ENCODE peak calls at places on chromosomes 3 and 15, in five cellular contexts. F is A549, K is K562, Z is GM12878, W is SK-N-SH. P is an unnamed sample.

GRCh38 chr15:27864076-27864475 is 235.0 kb downstream of the OCA2 start:
- DNase-seq in F (no peak), K (no peak), Z (no peak), W (no peak), P (no peak)

GRCh38 chr15:41922353-41922752 is 28.5 kb upstream of the SPTBN5 start:
- DNase-seq in F (no peak), K (no peak), Z (no peak), W (no peak), P (no peak)

GRCh38 chr15:75174736-75175135 is 26.9 kb upstream of the C15orf39 start:
- DNase-seq in F (no peak), K (no peak), Z (no peak), W (no peak), P (no peak)

GRCh38 chr3:8624612-8625011 is 20.0 kb downstream of the SSUH2 start:
- DNase-seq in F (no peak), K (no peak), Z (no peak), W (no peak), P (no peak)

GRCh38 chr15:66935121-66935520 is 130.3 kb upstream of the SMAD3 start:
- DNase-seq in F (no peak), K (no peak), Z (no peak), W (no peak), P (no peak)

GRCh38 chr15:62089616-62090015 is 22.8 kb downstream of the C2CD4A start:
- DNase-seq in F (no peak), K (no peak), Z (no peak), W (no peak), P (no peak)

GRCh38 chr3:13060341-13060910 is 12.8 kb downstream of the IQSEC1 start:
- DNase-seq in F (no peak), K (no peak), Z (no peak), W (no peak), P (no peak)

GRCh38 chr15:83289160-83289559 is 4.7 kb upstream of the BNC1 start:
- DNase-seq in F (no peak), K (no peak), Z (no peak), W (no peak), P (peak; percentile 61)

GRCh38 chr3:71722693-71723092 is 2.5 kb downstream of the EIF4E3 start:
- DNase-seq in F (no peak), K (no peak), Z (no peak), W (no peak), P (no peak)

GRCh38 chr3:157130138-157130880 is 29.6 kb downstream of the CCNL1 start:
- DNase-seq in F (peak; percentile 85), K (peak; percentile 71), Z (no peak), W (peak; percentile 77), P (peak; percentile 64)

GRCh38 chr3:53155763-53156162 is 5.2 kb upstream of the PRKCD start:
- DNase-seq in F (no peak), K (no peak), Z (no peak), W (no peak), P (no peak)

GRCh38 chr3:109050591-109051167 is 67.3 kb downstream of the MORC1 start:
- DNase-seq in F (peak; percentile 56), K (peak; percentile 6), Z (no peak), W (peak; percentile 20), P (peak; percentile 19)

GRCh38 chr3:125055165-125055912 is 458 bp downstream of the HEG1 start:
- DNase-seq in F (no peak), K (peak; percentile 34), Z (no peak), W (peak; percentile 87), P (peak; percentile 20)

GRCh38 chr3:18559323-18559972 is 134.3 kb upstream of the SATB1 start:
- DNase-seq in F (peak; percentile 42), K (peak; percentile 12), Z (no peak), W (peak; percentile 16), P (no peak)

GRCh38 chr15:59437473-59437776 is 561 bp upstream of the FAM81A start:
- DNase-seq in F (no peak), K (no peak), Z (no peak), W (no peak), P (no peak)

GRCh38 chr15:73318463-73319351 is 50.1 kb downstream of the HCN4 start:
- DNase-seq in F (no peak), K (peak; percentile 34), Z (no peak), W (peak; percentile 92), P (no peak)

DNA sequence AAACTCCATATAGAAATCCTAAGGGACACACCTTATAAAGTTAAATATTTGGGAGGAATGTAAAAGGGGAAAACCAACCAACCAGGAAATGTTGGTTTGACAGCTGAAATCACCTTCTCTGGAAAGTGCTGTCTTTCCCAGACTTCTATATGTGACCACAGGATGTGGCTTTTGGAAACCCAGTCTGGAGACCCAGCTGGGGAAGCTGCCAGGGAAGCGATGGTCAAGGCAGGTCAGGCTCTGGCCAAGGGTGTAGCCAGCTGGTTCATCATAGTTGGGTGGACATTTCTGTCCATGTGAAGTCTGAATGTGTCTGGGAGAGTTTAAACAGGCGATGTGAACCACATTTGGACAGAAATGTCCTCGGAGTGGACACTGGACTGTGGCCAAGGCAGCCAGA is 73.9 kb downstream of the ARNT2 start:
- DNase-seq in F (no peak), K (no peak), Z (no peak), W (no peak), P (peak; percentile 73)
- TF ChIP-seq RCOR1 in F (no peak), K (no peak), Z (no peak), W (no peak), P (no peak)

GRCh38 chr3:196141052-196141865 is 59.4 kb upstream of the TFRC start:
- DNase-seq in F (no peak), K (no peak), Z (no peak), W (no peak), P (no peak)
- TF ChIP-seq RCOR1 in F (no peak), K (no peak), Z (no peak), W (no peak), P (no peak)

GRCh38 chr15:60844431-60845174 is 365.7 kb upstream of the ICE2 start:
- DNase-seq in F (no peak), K (no peak), Z (no peak), W (no peak), P (no peak)
- TF ChIP-seq RCOR1 in F (no peak), K (no peak), Z (no peak), W (no peak), P (no peak)

DNA sequence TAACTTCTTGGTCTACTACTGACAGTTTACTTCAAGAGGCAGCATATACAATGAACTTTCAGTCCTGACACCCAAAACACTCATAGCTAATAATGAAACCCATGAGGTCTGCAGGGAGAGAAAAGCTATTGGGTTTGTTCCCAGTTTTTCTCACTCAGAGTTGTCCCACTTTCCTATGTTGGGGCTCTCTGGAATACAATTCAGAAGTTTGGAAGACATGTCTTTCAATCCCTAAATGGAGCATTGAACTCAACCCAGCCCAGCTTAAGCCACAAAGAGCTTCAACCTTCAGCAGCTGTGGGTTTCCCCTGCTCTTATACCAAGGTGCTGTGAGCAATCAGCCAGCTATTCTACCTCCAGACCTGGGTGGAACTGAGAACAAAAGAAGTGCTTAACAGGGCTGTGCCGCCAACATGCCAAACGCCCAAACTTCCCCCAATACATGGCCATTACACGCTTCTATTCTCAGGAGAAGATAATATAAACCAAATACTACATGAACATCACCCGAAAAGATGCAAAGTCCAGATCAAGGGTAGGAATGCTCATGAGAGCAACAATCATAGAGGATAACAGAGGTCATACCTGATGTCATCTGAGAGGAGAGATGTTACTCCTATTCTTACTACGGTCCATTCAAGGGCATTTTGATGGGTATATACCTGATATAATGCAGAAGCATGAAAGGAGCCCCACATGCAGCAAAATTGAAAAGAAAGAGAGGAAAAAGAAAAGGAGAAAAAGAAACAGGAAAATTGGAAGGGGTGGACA is 131.2 kb upstream of the TGFBR2 start:
- DNase-seq in F (no peak), K (no peak), Z (peak; percentile 25), W (no peak), P (no peak)
- TF ChIP-seq RCOR1 in F (no peak), K (no peak), Z (no peak), W (no peak), P (no peak)

DNA sequence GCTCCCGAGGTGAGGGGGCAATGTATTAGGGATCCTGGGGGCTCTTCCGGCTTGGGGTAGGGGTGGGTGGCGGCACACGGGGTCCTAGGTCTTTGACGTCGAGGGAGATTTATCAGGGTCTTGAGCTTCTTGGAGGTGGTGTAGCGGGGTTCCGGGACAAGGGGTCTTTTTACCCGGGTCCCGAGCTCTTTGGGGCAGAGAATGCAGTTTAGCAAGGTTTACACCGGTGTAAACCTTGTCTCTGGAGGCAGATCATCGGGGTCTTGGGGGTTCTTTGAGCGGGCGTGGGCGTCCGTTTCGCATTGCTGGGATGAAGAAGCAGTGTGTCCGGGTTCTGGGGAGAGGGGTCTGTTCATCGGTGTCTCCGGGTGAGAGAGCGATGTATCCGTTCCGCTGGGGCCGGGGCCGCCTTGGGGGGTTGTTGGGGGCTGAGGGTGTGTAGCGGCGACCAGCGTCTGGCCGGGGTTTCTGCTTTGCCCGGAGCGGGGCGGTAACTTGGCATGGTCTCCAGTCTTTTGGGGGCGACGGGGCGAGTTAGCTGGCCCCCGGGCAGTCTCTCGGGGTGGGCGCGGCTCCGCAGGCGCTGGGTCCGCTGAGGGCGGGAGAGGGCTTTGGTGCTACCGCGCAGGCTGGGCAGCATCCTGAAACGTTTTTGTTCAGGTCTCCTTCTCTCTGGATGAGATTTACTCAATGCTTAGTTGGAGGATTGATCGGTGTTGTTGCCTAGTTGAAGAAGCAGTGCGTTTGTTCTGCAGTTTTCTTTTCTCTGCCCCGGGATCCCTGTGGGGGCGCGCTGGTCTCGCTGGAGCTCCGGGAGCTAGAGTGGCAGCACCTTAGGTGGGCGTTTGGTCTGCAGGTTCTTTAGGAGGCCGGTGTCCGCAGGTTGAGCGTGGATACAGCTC is 792 bp downstream of the GLCE start:
- DNase-seq in F (peak; percentile 48), K (peak; percentile 21), Z (no peak), W (peak; percentile 66), P (peak; percentile 16)
- TF ChIP-seq RCOR1 in F (no peak), K (no peak), Z (no peak), W (no peak), P (no peak)

GRCh38 chr3:23051240-23052140 is 151.6 kb upstream of the UBE2E2 start:
- DNase-seq in F (no peak), K (no peak), Z (no peak), W (no peak), P (no peak)

GRCh38 chr3:23052230-23053019 is 150.7 kb upstream of the UBE2E2 start:
- DNase-seq in F (peak; percentile 4), K (no peak), Z (no peak), W (no peak), P (no peak)

GRCh38 chr3:23055733-23056376 is 147.3 kb upstream of the UBE2E2 start:
- DNase-seq in F (no peak), K (no peak), Z (no peak), W (no peak), P (peak; percentile 76)
- TF ChIP-seq RCOR1 in F (no peak), K (no peak), Z (no peak), W (no peak), P (no peak)

GRCh38 chr15:48754011-48754410 is 56.9 kb downstream of the CEP152 start:
- DNase-seq in F (no peak), K (no peak), Z (no peak), W (no peak), P (no peak)
- TF ChIP-seq RCOR1 in F (no peak), K (no peak), Z (no peak), W (no peak), P (no peak)

DNA sequence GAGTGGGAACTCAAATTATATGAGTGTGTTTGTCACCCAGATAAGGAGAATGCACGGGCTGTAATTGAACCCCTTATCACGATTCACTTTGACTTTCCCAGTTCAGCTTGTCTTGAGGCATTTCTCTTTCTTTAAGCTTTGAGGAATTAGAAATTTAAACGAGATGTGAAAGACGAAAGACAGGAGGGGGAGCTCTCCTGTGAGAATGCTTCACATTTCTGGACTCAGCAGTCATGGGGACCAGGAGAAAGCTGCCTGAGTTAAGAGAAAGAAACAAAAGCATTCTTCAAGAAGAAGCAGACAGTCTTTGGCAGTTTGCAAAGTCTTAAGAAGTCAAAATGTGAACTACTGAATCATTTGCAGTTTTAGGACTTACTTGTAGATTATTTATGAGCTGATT is 205.6 kb downstream of the NECTIN3 start:
- DNase-seq in F (peak; percentile 5), K (no peak), Z (no peak), W (no peak), P (peak; percentile 74)
- TF ChIP-seq RCOR1 in F (no peak), K (no peak), Z (no peak), W (no peak), P (no peak)

GRCh38 chr3:4533489-4534443 is 40.6 kb downstream of the ITPR1 start:
- DNase-seq in F (no peak), K (peak; percentile 45), Z (no peak), W (no peak), P (no peak)
- TF ChIP-seq RCOR1 in F (no peak), K (no peak), Z (no peak), W (no peak), P (no peak)

P was measured in IMR-90.